ENCODE peak calls at places on chromosome 18, in seven cellular contexts. L is osteoblast, Q is cardiac muscle cell, E is heart left ventricle, H is PC-3, U is tibial nerve, W is HCT116. C is an unnamed sample.
A peak's percentile ranks its signal among the peaks of the same experiment; 100 is the strongest.

GRCh38 chr18:44946529-44947113 is 265.9 kb downstream of the SETBP1 start:
- DNase-seq in L (no peak), E (no peak), U (no peak), Q (no peak), H (no peak), W (no peak), C (no peak)

GRCh38 chr18:3411854-3412268 is 38.1 kb upstream of the TGIF1 start:
- DNase-seq in H (no peak), W (no peak), L (peak; percentile 74), Q (no peak), E (peak; percentile 70), U (no peak), C (no peak)

GRCh38 chr18:9210996-9211395 is 74.4 kb downstream of the ANKRD12 start:
- DNase-seq in H (no peak), U (no peak), L (peak; percentile 17), W (no peak), Q (no peak), E (no peak), C (no peak)

GRCh38 chr18:8757598-8757997 is 52.2 kb downstream of the MTCL1 start:
- DNase-seq in Q (no peak), H (no peak), W (no peak), U (no peak), E (no peak), L (no peak), C (no peak)

GRCh38 chr18:43932140-43932539 is 654.9 kb upstream of the SYT4 start:
- DNase-seq in H (no peak), U (no peak), W (no peak), Q (no peak), L (no peak), E (no peak), C (no peak)

GRCh38 chr18:35182151-35182550 is 58.7 kb upstream of the ZNF397 start:
- DNase-seq in H (no peak), L (no peak), W (no peak), U (no peak), Q (no peak), E (no peak), C (no peak)

GRCh38 chr18:73891572-73892421 is 255.8 kb downstream of the FBXO15 start:
- DNase-seq in L (no peak), H (no peak), Q (no peak), U (no peak), W (no peak), E (no peak), C (peak; percentile 6)

GRCh38 chr18:3256693-3257626 is 5.0 kb upstream of the MYL12B start:
- DNase-seq in E (no peak), L (peak; percentile 50), H (peak; percentile 85), Q (peak; percentile 49), U (no peak), W (no peak), C (no peak)

GRCh38 chr18:23921716-23922285 is 92.8 kb upstream of the TTC39C start:
- DNase-seq in H (no peak), U (no peak), W (no peak), L (no peak), E (no peak), Q (no peak), C (no peak)

GRCh38 chr18:11947214-11948119 is 33.8 kb upstream of the IMPA2 start:
- DNase-seq in W (peak; percentile 90), Q (peak; percentile 92), U (peak; percentile 89), E (peak; percentile 95), H (peak; percentile 78), L (peak; percentile 92), C (peak; percentile 98)

GRCh38 chr18:44579745-44580144 is 100.9 kb upstream of the SETBP1 start:
- DNase-seq in H (no peak), E (no peak), L (peak; percentile 47), Q (no peak), U (no peak), W (no peak), C (no peak)

GRCh38 chr18:8839285-8839684 is 133.9 kb downstream of the MTCL1 start:
- DNase-seq in Q (no peak), L (no peak), U (no peak), H (no peak), E (peak; percentile 63), W (no peak), C (no peak)

GRCh38 chr18:79819951-79820351 is 22.2 kb downstream of the KCNG2 start:
- DNase-seq in E (no peak), W (no peak), U (no peak), H (no peak), L (no peak), Q (no peak), C (no peak)

GRCh38 chr18:28728891-28729290 is 552.0 kb upstream of the CDH2 start:
- DNase-seq in Q (no peak), H (peak; percentile 2), L (no peak), E (no peak), W (no peak), U (no peak), C (no peak)

GRCh38 chr18:50878345-50879301 is at the start of gene ME2:
- DNase-seq in H (peak; percentile 72), L (peak; percentile 99), E (peak; percentile 97), W (peak; percentile 61), U (peak; percentile 83), Q (peak; percentile 94), C (peak; percentile 90)

GRCh38 chr18:61957801-61958516 is 65.2 kb upstream of the RNF152 start:
- DNase-seq in E (no peak), H (no peak), L (peak; percentile 39), W (no peak), Q (no peak), U (no peak), C (no peak)

GRCh38 chr18:60554961-60555360 is 182.4 kb upstream of the MC4R start:
- DNase-seq in Q (no peak), L (no peak), E (no peak), W (no peak), U (no peak), H (no peak), C (no peak)

GRCh38 chr18:68740966-68741365 is 26.1 kb upstream of the TMX3 start:
- DNase-seq in Q (no peak), L (no peak), E (no peak), U (no peak), W (no peak), H (no peak), C (no peak)

GRCh38 chr18:67218556-67218955 is 298.0 kb downstream of the DSEL start:
- DNase-seq in W (no peak), U (no peak), L (no peak), H (no peak), Q (no peak), E (no peak), C (no peak)

GRCh38 chr18:39051013-39051412 is 1485.4 kb upstream of the CELF4 start:
- DNase-seq in L (no peak), W (no peak), H (no peak), U (no peak), E (no peak), Q (no peak), C (no peak)

GRCh38 chr18:8499810-8500663 is 109.2 kb upstream of the RAB12 start:
- DNase-seq in W (no peak), L (peak; percentile 39), U (no peak), E (no peak), Q (no peak), H (peak; percentile 64), C (no peak)

GRCh38 chr18:49841236-49842217 is 28.2 kb upstream of the ACAA2 start:
- DNase-seq in H (no peak), U (no peak), L (no peak), W (no peak), E (no peak), Q (no peak), C (no peak)

GRCh38 chr18:26057208-26057821 is 33.1 kb downstream of the SS18 start:
- DNase-seq in L (no peak), U (no peak), Q (peak; percentile 71), H (no peak), W (no peak), E (peak; percentile 33), C (no peak)

GRCh38 chr18:59547691-59548182 is 149.5 kb downstream of the CCBE1 start:
- DNase-seq in E (no peak), Q (peak; percentile 78), U (no peak), L (peak; percentile 91), H (no peak), W (no peak), C (peak; percentile 51)
- TF ChIP-seq CTCF in E (no peak), Q (peak; percentile 35), U (peak; percentile 23), L (peak; percentile 47), H (no peak), W (no peak), C (no peak)

GRCh38 chr18:13371689-13372404 is 153.3 kb downstream of the LDLRAD4 start:
- DNase-seq in E (no peak), W (no peak), H (no peak), L (peak; percentile 62), U (no peak), Q (no peak), C (no peak)
- TF ChIP-seq CTCF in E (no peak), W (no peak), H (no peak), L (no peak), U (no peak), Q (no peak), C (no peak)

DNA sequence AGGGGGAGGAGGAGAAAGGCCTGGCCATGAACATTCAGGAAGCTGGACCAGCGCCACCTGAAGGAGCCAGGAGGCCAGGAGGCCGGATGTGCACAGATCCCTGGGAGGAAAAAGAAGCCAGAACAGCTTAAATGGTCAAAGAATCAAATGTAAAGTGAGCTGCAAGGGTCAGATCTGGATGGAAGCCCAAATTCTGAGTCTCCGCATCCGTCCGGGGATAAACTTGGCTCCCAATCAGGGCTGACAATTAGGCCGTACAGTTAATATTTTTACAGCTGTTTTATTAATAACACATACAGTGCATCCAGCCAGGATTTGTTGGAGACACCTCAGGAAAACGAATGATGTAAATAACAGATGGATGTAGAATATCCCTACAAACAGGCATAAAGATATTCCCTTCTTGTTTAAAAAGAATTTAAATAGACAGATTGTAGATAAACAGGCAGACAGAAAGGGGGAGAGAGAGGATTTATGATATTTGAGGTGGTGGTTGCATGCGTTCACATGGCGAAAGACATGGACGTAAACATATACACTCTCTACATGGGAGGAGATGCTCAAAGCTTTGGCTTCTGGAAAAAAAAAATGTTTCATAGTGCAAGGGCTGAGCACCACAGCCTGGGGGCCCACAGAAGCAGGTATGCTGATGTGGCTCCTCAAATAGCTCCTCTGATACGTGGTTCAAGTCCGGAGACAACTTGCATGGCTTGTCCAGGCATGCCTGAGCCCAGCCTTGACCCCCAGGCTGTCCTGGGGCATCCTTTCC is 495.3 kb upstream of the TCF4 start:
- DNase-seq in U (no peak), H (no peak), W (no peak), E (peak; percentile 77), Q (no peak), L (no peak), C (no peak)
- TF ChIP-seq CTCF in U (no peak), H (peak; percentile 22), W (no peak), E (peak; percentile 38), Q (peak; percentile 32), L (no peak), C (no peak)

DNA sequence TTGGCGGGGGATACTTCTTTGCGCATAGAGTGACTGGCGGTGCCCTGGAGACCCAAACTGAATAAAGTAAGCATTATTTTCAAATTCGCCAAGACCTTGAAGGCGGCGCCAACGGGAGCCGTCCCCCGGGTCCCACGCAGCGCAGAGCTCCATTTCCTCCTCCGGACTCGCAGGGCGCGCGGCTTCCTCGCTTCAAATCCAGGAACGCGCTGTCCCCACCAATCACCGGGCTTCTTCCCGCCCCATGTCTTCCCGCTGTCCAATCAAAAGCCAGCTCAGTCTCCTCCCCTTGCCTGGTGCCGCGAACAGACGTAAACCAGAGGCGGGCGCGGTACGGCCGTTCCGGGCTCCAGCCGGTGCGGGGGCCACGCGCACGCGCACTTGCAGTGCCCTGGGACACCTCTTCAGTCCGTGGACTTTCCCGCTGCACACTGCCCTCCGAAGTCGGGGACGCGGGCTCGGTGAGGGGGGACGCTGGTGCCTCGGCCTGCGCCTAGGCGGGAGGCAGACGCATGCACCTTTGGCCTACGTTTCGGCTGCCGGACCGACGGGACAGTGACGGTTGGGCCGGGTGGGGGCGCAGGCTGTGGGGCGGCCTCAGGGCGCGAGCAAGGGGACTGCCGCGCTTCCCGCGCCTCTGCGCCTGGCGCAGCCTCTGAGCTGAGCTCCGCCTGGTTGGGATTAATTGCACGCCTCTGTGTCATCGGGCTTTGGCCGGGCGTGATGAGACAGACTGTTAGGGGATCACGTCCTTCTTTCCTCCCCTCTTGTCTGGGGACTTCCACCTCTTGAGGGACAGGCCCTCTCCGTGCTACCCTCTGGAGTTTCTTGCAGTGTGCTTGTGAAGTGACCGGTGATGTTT is at the start of gene CEP192:
- DNase-seq in H (peak; percentile 98), L (peak; percentile 97), U (peak; percentile 94), Q (peak; percentile 99), E (peak; percentile 97), W (peak; percentile 98), C (peak; percentile 98)
- TF ChIP-seq CTCF in H (peak; percentile 18), L (no peak), U (peak; percentile 28), Q (peak; percentile 9), E (no peak), W (no peak), C (no peak)